ENCODE peak calls at places on chromosomes 11 and 22, in six cellular contexts. H, U, X, I, W and L are unnamed samples.

GRCh38 chr22:42792453-42792908 is 64.6 kb downstream of the ARFGAP3 start:
- DNase-seq in I (no peak), H (no peak), W (no peak), X (no peak), U (no peak), L (no peak)

GRCh38 chr22:27749597-27750225 is 51.8 kb downstream of the MN1 start:
- DNase-seq in X (no peak), W (peak; percentile 69), U (peak; percentile 9), H (no peak), I (no peak), L (no peak)

GRCh38 chr22:39530692-39531331 is 1.7 kb downstream of the RPS19BP1 start:
- DNase-seq in X (no peak), I (peak; percentile 43), W (peak; percentile 53), H (peak; percentile 79), U (no peak), L (no peak)

GRCh38 chr11:2922635-2923034 is 6.6 kb downstream of the PHLDA2 start:
- DNase-seq in H (no peak), X (no peak), U (no peak), I (no peak), W (no peak), L (no peak)

GRCh38 chr11:9069256-9069655 is 22.1 kb downstream of the SCUBE2 start:
- DNase-seq in X (no peak), U (no peak), H (no peak), I (no peak), W (no peak), L (peak; percentile 56)

GRCh38 chr11:11416917-11417316 is 63.9 kb upstream of the CSNK2A3 start:
- DNase-seq in X (no peak), W (no peak), U (peak; percentile 30), I (no peak), H (no peak), L (no peak)

GRCh38 chr11:115153135-115153534 is 351.1 kb downstream of the CADM1 start:
- DNase-seq in W (no peak), X (no peak), H (no peak), I (no peak), U (no peak), L (no peak)

GRCh38 chr11:123231263-123231662 is 36.2 kb upstream of the CLMP start:
- DNase-seq in U (no peak), I (no peak), W (no peak), H (no peak), X (no peak), L (no peak)

GRCh38 chr22:22983123-22983522 is 87.2 kb upstream of the GNAZ start:
- DNase-seq in X (no peak), H (no peak), U (no peak), I (peak; percentile 57), W (no peak), L (no peak)

GRCh38 chr11:94504689-94505293 is 7.5 kb upstream of the C11orf97 start:
- DNase-seq in W (peak; percentile 56), X (no peak), H (peak; percentile 64), I (no peak), U (no peak), L (no peak)

GRCh38 chr11:26025680-26026079 is 306.2 kb upstream of the ANO3 start:
- DNase-seq in W (no peak), I (no peak), H (no peak), X (no peak), U (no peak), L (no peak)

GRCh38 chr11:123741159-123741951 is at the start of gene ZNF202:
- DNase-seq in I (peak; percentile 92), U (peak; percentile 89), H (peak; percentile 94), X (peak; percentile 91), W (peak; percentile 96), L (peak; percentile 93)

GRCh38 chr11:56380120-56380519 is 4.7 kb downstream of the OR8U1 start:
- DNase-seq in U (no peak), H (no peak), W (no peak), I (no peak), X (no peak), L (no peak)

GRCh38 chr11:34161812-34162506 is 56.5 kb downstream of the NAT10 start:
- DNase-seq in I (no peak), H (no peak), W (no peak), U (no peak), X (no peak), L (no peak)

GRCh38 chr11:35030716-35031213 is 108.2 kb upstream of the CD44 start:
- DNase-seq in I (no peak), U (peak; percentile 80), H (no peak), X (peak; percentile 72), W (no peak), L (peak; percentile 83)

GRCh38 chr11:11965192-11965591 is 43.2 kb downstream of the DKK3 start:
- DNase-seq in H (no peak), W (no peak), X (no peak), U (no peak), I (no peak), L (no peak)

GRCh38 chr22:39318507-39319283 is 728 bp downstream of the RPL3 start:
- DNase-seq in I (no peak), W (peak; percentile 54), H (peak; percentile 59), X (no peak), U (no peak), L (no peak)

GRCh38 chr22:42069801-42070516 is 653 bp downstream of the NAGA start:
- DNase-seq in W (no peak), H (peak; percentile 39), U (no peak), I (no peak), X (no peak), L (no peak)

GRCh38 chr11:110198031-110198729 is 98.2 kb downstream of the RDX start:
- DNase-seq in X (no peak), I (no peak), W (no peak), H (no peak), U (no peak), L (no peak)

GRCh38 chr11:129732926-129733325 is 82.7 kb upstream of the TMEM45B start:
- DNase-seq in W (no peak), X (no peak), U (no peak), H (no peak), I (no peak), L (no peak)

GRCh38 chr11:9815486-9816136 is 151.7 kb downstream of the SWAP70 start:
- DNase-seq in U (peak; percentile 41), I (no peak), W (no peak), H (no peak), X (no peak), L (no peak)

GRCh38 chr22:22882033-22882717 is 5.4 kb upstream of the IGLL5 start:
- DNase-seq in I (peak; percentile 75), U (no peak), W (no peak), X (no peak), H (no peak), L (peak; percentile 64)

GRCh38 chr11:30772908-30773307 is 186.8 kb upstream of the MPPED2 start:
- DNase-seq in X (no peak), W (no peak), U (no peak), H (no peak), I (no peak), L (no peak)

GRCh38 chr11:122342089-122342749 is 226.2 kb upstream of the BLID start:
- DNase-seq in I (no peak), X (no peak), W (no peak), U (no peak), H (no peak), L (no peak)

GRCh38 chr11:92226331-92227232 is 2.0 kb downstream of the FAT3 start:
- DNase-seq in X (no peak), U (no peak), I (no peak), W (peak; percentile 78), H (no peak), L (peak; percentile 76)

GRCh38 chr22:31346255-31346732 is at the start of gene PATZ1:
- DNase-seq in H (peak; percentile 90), W (no peak), I (peak; percentile 93), U (peak; percentile 78), X (peak; percentile 80), L (no peak)

DNA sequence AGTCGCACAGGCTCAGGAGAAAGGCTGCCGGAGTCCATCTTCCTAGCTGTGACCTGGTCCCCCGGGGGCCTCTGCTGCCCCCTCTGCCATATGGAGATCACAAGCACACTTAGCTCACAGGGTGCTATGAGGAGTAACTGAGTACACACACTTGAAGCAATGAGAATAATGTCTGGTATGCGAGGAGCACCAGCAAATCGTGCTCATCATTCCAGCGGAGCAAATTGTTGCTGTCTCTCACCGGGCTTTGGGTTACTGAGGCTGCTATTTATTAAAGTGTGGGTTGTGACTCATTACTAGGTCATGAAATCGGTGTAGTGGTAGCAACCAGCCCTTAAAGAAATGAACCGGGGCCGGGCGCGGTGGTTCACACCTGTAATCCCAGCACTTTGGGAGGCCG is 48.1 kb upstream of the EIF3D start:
- DNase-seq in U (no peak), H (no peak), W (no peak), I (no peak), X (no peak), L (no peak)
- TF ChIP-seq CTCF in U (no peak), H (no peak), W (no peak), I (no peak), X (no peak), L (no peak)

GRCh38 chr11:22426915-22427314 is 88.7 kb downstream of the SLC17A6 start:
- DNase-seq in H (no peak), X (no peak), U (no peak), W (no peak), I (no peak), L (no peak)
- TF ChIP-seq CTCF in H (no peak), X (no peak), U (no peak), W (no peak), I (no peak), L (no peak)

DNA sequence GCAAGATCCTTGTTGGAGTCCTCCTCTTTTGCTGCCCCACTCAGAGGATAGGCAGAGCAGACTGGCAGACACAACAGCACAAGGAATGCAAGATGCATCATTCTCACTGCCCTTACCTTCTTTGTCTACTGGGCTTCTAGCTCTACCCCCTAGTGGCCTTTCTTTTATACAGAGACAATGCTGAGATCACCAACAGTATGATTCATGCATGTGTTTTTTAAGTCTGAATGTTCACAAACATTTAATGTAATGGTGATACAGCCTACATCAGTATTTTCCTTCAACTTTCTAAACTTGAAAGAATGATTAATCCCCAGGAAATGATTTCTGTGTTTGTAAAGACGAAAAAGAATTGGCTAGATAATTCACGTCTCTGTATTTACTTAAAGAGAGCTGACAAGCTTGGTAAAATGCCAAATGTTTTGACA is at the start of gene MMP10:
- DNase-seq in U (no peak), H (no peak), X (no peak), I (no peak), W (peak; percentile 76), L (no peak)
- TF ChIP-seq CTCF in U (no peak), H (peak; percentile 60), X (no peak), I (peak; percentile 18), W (peak; percentile 54), L (no peak)

DNA sequence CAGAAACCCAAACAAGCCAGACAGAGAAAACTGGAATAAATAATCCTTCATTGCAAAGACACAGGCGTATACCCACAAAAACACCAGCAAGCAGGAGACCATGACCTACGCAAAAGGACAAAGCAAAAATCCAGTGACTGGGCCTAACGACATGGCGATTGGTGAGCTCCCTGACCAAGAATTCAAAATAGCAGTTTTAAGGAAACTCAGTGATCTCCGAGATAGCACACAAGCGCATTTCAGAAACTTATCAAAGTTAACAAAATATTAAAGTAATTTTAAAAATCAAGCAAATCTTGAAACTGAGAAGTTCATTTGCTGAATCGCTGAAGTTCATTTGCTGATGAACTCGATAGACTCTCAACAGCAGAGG is 27.6 kb downstream of the DBX1 start:
- DNase-seq in I (no peak), U (no peak), W (no peak), X (no peak), H (no peak), L (no peak)
- TF ChIP-seq CTCF in I (no peak), U (no peak), W (peak; percentile 8), X (no peak), H (peak; percentile 43), L (no peak)